ENCODE peak calls at places on chromosomes 4 and X, in eight cellular contexts. Y, S, J, F, U, M, Z and N are unnamed samples.

GRCh38 chrX:332496-332860 is 13.9 kb upstream of the GTPBP6 start:
- DNase-seq in Y (no peak), S (no peak), J (peak), F (no peak), U (no peak), M (no peak), Z (no peak), N (no peak)

GRCh38 chrX:108313662-108314061 is 124.6 kb downstream of the COL4A6 start:
- DNase-seq in Y (no peak), S (no peak), J (no peak), F (no peak), U (no peak), M (no peak), Z (no peak), N (no peak)

GRCh38 chr4:180219080-180219479 is 2024.1 kb upstream of the TENM3 start:
- DNase-seq in Y (no peak), S (no peak), J (no peak), F (no peak), U (no peak), M (no peak), Z (no peak), N (no peak)

GRCh38 chr4:17468638-17469221 is 43.2 kb downstream of the QDPR start:
- DNase-seq in Y (no peak), S (no peak), J (no peak), F (peak), U (no peak), M (no peak), Z (no peak), N (no peak)

GRCh38 chr4:69823481-69824186 is 36.3 kb downstream of the SULT1E1 start:
- DNase-seq in Y (peak), S (no peak), J (no peak), F (peak), U (no peak), M (no peak), Z (no peak), N (peak)

GRCh38 chr4:186702940-186703339 is 20.7 kb downstream of the FAT1 start:
- DNase-seq in Y (no peak), S (no peak), J (no peak), F (no peak), U (no peak), M (no peak), Z (no peak), N (no peak)

GRCh38 chr4:33037464-33037863 is 2317.3 kb downstream of the PCDH7 start:
- DNase-seq in Y (no peak), S (no peak), J (no peak), F (no peak), U (peak), M (no peak), Z (no peak), N (no peak)

GRCh38 chrX:65035451-65035779 is 59.2 kb upstream of the ZC4H2 start:
- DNase-seq in Y (no peak), S (no peak), J (no peak), F (peak), U (peak), M (no peak), Z (no peak), N (no peak)

GRCh38 chr4:931194-931959 is 739 bp downstream of the GAK start:
- DNase-seq in Y (no peak), S (peak), J (no peak), F (peak), U (no peak), M (no peak), Z (no peak), N (no peak)

GRCh38 chrX:16870861-16871584 is 861 bp upstream of the RBBP7 start:
- DNase-seq in Y (no peak), S (no peak), J (peak), F (peak), U (peak), M (no peak), Z (no peak), N (no peak)

GRCh38 chr4:11698033-11698432 is 269.3 kb upstream of the HS3ST1 start:
- DNase-seq in Y (no peak), S (no peak), J (no peak), F (no peak), U (no peak), M (no peak), Z (no peak), N (no peak)

GRCh38 chrX:8049827-8050226 is 121.2 kb downstream of the VCX2 start:
- DNase-seq in Y (no peak), S (no peak), J (no peak), F (peak), U (no peak), M (no peak), Z (no peak), N (no peak)

GRCh38 chrX:42119076-42119475 is 195.7 kb upstream of the CASK start:
- DNase-seq in Y (no peak), S (no peak), J (no peak), F (peak), U (no peak), M (no peak), Z (no peak), N (peak)

GRCh38 chrX:72121381-72121780 is 10.3 kb downstream of the RTL5 start:
- DNase-seq in Y (no peak), S (no peak), J (no peak), F (peak), U (no peak), M (no peak), Z (peak), N (no peak)

GRCh38 chrX:153488231-153488914 is 6.4 kb upstream of the BGN start:
- DNase-seq in Y (no peak), S (no peak), J (no peak), F (peak), U (peak), M (no peak), Z (no peak), N (no peak)

GRCh38 chr4:101938836-101939235 is 148.3 kb downstream of the BANK1 start:
- DNase-seq in Y (no peak), S (no peak), J (no peak), F (no peak), U (no peak), M (no peak), Z (no peak), N (no peak)

GRCh38 chr4:180925800-180926199 is 1317.4 kb upstream of the TENM3 start:
- DNase-seq in Y (no peak), S (no peak), J (no peak), F (no peak), U (no peak), M (no peak), Z (no peak), N (no peak)

GRCh38 chr4:139887962-139888735 is 222.5 kb downstream of the MGST2 start:
- DNase-seq in Y (no peak), S (no peak), J (no peak), F (no peak), U (no peak), M (no peak), Z (no peak), N (no peak)

GRCh38 chr4:80090101-80090500 is 17.1 kb upstream of the ANTXR2 start:
- DNase-seq in Y (no peak), S (no peak), J (no peak), F (no peak), U (no peak), M (no peak), Z (no peak), N (no peak)

GRCh38 chrX:1124531-1124930 is 87.9 kb downstream of the CRLF2 start:
- DNase-seq in Y (no peak), S (no peak), J (no peak), F (no peak), U (no peak), M (no peak), Z (no peak), N (no peak)

GRCh38 chrX:81489987-81490386 is 288.1 kb downstream of the SH3BGRL start:
- DNase-seq in Y (no peak), S (no peak), J (no peak), F (no peak), U (no peak), M (no peak), Z (no peak), N (no peak)

GRCh38 chr4:110615366-110616161 is 7.3 kb downstream of the PITX2 start:
- DNase-seq in Y (no peak), S (no peak), J (no peak), F (no peak), U (peak), M (no peak), Z (no peak), N (no peak)

GRCh38 chrX:153638436-153639176 is 8.4 kb upstream of the DUSP9 start:
- DNase-seq in Y (no peak), S (no peak), J (no peak), F (no peak), U (no peak), M (no peak), Z (no peak), N (no peak)